ENCODE peak calls at places on chromosomes 3 and 15, in five cellular contexts. R is uterus, W is cardiac muscle cell, A is HCT116, Q is right lobe of liver. X is an unnamed sample.

GRCh38 chr3:71051893-71052687 is 531.4 kb downstream of the FOXP1 start:
- DNase-seq in A (no peak), Q (no peak), W (peak; percentile 67), R (no peak), X (no peak)

GRCh38 chr3:194756460-194757355 is 71.0 kb downstream of the FAM43A start:
- DNase-seq in R (peak; percentile 25), W (no peak), A (no peak), Q (no peak), X (no peak)

GRCh38 chr15:84979651-84980050 is 2.0 kb upstream of the PDE8A start:
- DNase-seq in W (no peak), R (no peak), Q (peak; percentile 63), A (no peak), X (no peak)

GRCh38 chr15:66496951-66497501 is 536 bp downstream of the SNAPC5 start:
- DNase-seq in R (peak; percentile 13), W (no peak), A (no peak), Q (no peak), X (no peak)

GRCh38 chr15:23564798-23565394 is 578 bp upstream of the MKRN3 start:
- DNase-seq in R (no peak), A (no peak), W (no peak), Q (no peak), X (no peak)

GRCh38 chr15:68431792-68432401 is at the start of gene ITGA11:
- DNase-seq in R (peak; percentile 87), A (no peak), Q (no peak), W (peak; percentile 67), X (no peak)

GRCh38 chr15:82810863-82811421 is 1.5 kb downstream of the WHAMM start:
- DNase-seq in R (no peak), W (no peak), A (no peak), Q (no peak), X (no peak)

GRCh38 chr3:181329024-181329423 is 339.5 kb upstream of the DNAJC19 start:
- DNase-seq in A (no peak), Q (no peak), R (no peak), W (no peak), X (no peak)

GRCh38 chr3:13025090-13025489 is 48.1 kb downstream of the IQSEC1 start:
- DNase-seq in Q (peak; percentile 37), R (no peak), A (peak; percentile 4), W (peak; percentile 54), X (no peak)

GRCh38 chr15:70588613-70589012 is 174.7 kb downstream of the UACA start:
- DNase-seq in W (no peak), Q (no peak), R (no peak), A (no peak), X (no peak)

GRCh38 chr3:61080737-61081445 is 170.4 kb downstream of the FHIT start:
- DNase-seq in A (no peak), W (no peak), R (no peak), Q (no peak), X (no peak)

GRCh38 chr3:57972421-57973111 is 35.7 kb upstream of the FLNB start:
- DNase-seq in Q (no peak), R (no peak), A (no peak), W (no peak), X (no peak)

GRCh38 chr3:143529018-143529478 is 319.2 kb downstream of the SLC9A9 start:
- DNase-seq in W (peak; percentile 73), Q (no peak), A (no peak), R (no peak), X (no peak)

GRCh38 chr3:190076138-190076537 is 44.6 kb downstream of the P3H2 start:
- DNase-seq in R (no peak), A (no peak), Q (no peak), W (peak; percentile 44), X (no peak)

GRCh38 chr3:127483902-127484591 is 106.5 kb downstream of the TPRA1 start:
- DNase-seq in Q (no peak), A (no peak), W (peak; percentile 57), R (peak; percentile 4), X (no peak)

GRCh38 chr3:123163146-123163545 is 38.6 kb upstream of the SEC22A start:
- DNase-seq in R (no peak), Q (no peak), A (no peak), W (no peak), X (no peak)

GRCh38 chr15:25508369-25509002 is 69.7 kb upstream of the UBE3A start:
- DNase-seq in W (peak; percentile 56), A (peak; percentile 1), R (no peak), Q (no peak), X (no peak)

GRCh38 chr3:174869448-174869847 is 10.3 kb downstream of the NAALADL2 start:
- DNase-seq in W (peak; percentile 29), A (no peak), Q (no peak), R (no peak), X (no peak)

GRCh38 chr3:61926913-61927312 is 365.5 kb downstream of the PTPRG start:
- DNase-seq in R (no peak), Q (no peak), A (no peak), W (peak; percentile 69), X (no peak)

GRCh38 chr3:152026033-152026556 is 152.7 kb downstream of the SUCNR1 start:
- DNase-seq in A (peak; percentile 62), R (no peak), W (peak; percentile 80), Q (no peak), X (peak; percentile 24)

GRCh38 chr15:43434436-43434835 is 58.5 kb downstream of the TP53BP1 start:
- DNase-seq in Q (no peak), R (no peak), W (no peak), A (no peak), X (no peak)

GRCh38 chr3:102464261-102464660 is 29.4 kb downstream of the ZPLD1 start:
- DNase-seq in A (no peak), W (no peak), R (no peak), Q (no peak), X (no peak)

GRCh38 chr3:58824285-58824684 is 157.7 kb upstream of the FAM3D start:
- DNase-seq in Q (peak; percentile 47), R (no peak), A (peak; percentile 42), W (peak; percentile 65), X (no peak)

GRCh38 chr15:33226559-33227181 is 32.2 kb upstream of the FMN1 start:
- DNase-seq in R (peak; percentile 14), W (peak; percentile 27), A (peak; percentile 70), Q (no peak), X (no peak)

GRCh38 chr15:63296195-63296594 is 18.8 kb downstream of the APH1B start:
- DNase-seq in W (no peak), A (no peak), Q (peak; percentile 61), R (no peak), X (no peak)

GRCh38 chr15:72787521-72787920 is 4.0 kb upstream of the ADPGK start:
- DNase-seq in A (no peak), R (no peak), W (no peak), Q (no peak), X (no peak)

GRCh38 chr15:98889930-98890695 is 117.5 kb downstream of the PGPEP1L start:
- DNase-seq in W (peak; percentile 63), R (no peak), A (no peak), Q (no peak), X (peak; percentile 91)

GRCh38 chr3:52487788-52488691 is 7.1 kb upstream of the STAB1 start:
- DNase-seq in A (no peak), W (no peak), R (no peak), Q (no peak), X (no peak)

GRCh38 chr3:143207338-143207961 is 87.9 kb downstream of the CHST2 start:
- DNase-seq in Q (no peak), W (peak; percentile 51), R (no peak), A (no peak), X (no peak)

GRCh38 chr3:42513121-42513520 is 10.7 kb downstream of the VIPR1 start:
- DNase-seq in R (no peak), A (no peak), Q (peak; percentile 19), W (no peak), X (no peak)
- H3K27ac ChIP-seq in R (no peak overlapping the region), A (no peak overlapping the region), Q (no peak overlapping the region), W (no peak overlapping the region), X (no peak overlapping the region)

GRCh38 chr15:92813440-92813839 is 86.7 kb upstream of the CHD2 start:
- DNase-seq in W (no peak), Q (no peak), A (no peak), R (no peak), X (no peak)

GRCh38 chr15:92818658-92819311 is 81.3 kb upstream of the CHD2 start:
- DNase-seq in W (no peak), A (no peak), Q (no peak), R (no peak), X (no peak)

GRCh38 chr15:92819312-92820232 is 80.6 kb upstream of the CHD2 start:
- DNase-seq in W (no peak), R (no peak), A (no peak), Q (no peak), X (no peak)

GRCh38 chr15:92820233-92821021 is 79.7 kb upstream of the CHD2 start:
- DNase-seq in W (peak; percentile 94), Q (peak; percentile 94), A (peak; percentile 83), R (peak; percentile 90), X (peak; percentile 63)

DNA sequence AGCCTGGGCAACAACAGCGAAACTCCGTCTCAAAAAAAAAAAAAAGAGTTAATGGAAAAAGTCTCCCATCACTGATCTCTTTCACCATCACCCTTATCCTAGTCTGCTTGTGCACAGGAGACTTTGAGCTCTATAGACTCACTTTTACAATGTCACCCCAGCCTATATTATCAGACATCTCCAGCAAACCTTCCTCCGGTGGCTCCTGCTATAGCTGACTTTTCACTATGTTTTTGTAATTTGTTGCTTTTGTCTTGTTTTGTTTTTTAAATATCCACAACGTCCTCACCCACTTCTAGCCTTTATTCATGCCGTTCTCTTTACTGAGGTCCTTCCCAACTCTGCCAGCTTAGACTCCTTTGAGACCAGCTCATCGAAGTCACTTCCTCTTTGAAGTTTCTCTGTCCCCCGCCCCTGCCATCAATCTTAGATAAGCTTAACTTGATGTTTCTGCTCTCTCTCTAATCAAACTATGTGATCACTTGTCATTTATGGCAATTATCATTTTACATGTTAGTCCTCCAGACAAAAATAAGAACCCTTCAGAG is 82.7 kb upstream of the CHD2 start:
- DNase-seq in Q (no peak), A (no peak), R (no peak), W (no peak), X (no peak)
- H3K27ac ChIP-seq in Q (no peak overlapping the region), A (no peak overlapping the region), R (no peak overlapping the region), W (peak overlapping the region; percentile 94), X (peak overlapping the region; percentile 94)

DNA sequence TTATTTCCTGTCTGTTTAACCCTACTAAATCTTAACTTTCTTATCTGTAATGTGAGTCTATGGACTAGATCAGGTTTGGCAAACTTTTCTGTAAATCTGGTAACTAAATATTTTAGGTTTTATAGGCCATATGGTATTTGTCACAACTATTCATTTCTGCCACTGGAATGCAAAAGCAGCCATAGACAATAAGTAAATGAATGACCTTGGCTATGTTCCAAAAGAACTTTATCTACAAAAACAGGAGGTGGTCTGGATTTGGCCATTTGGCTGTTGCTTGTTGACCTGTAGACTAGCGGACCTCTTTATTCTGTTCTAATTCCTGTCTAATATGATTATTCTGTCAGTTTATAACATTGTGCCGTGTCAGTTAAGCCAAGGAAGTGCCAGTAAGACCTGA is 314.2 kb downstream of the LPP start:
- DNase-seq in A (no peak), R (no peak), Q (no peak), W (peak; percentile 44), X (no peak)
- H3K27ac ChIP-seq in A (no peak overlapping the region), R (peak overlapping the region; percentile 58), Q (no peak overlapping the region), W (no peak overlapping the region), X (no peak overlapping the region)

DNA sequence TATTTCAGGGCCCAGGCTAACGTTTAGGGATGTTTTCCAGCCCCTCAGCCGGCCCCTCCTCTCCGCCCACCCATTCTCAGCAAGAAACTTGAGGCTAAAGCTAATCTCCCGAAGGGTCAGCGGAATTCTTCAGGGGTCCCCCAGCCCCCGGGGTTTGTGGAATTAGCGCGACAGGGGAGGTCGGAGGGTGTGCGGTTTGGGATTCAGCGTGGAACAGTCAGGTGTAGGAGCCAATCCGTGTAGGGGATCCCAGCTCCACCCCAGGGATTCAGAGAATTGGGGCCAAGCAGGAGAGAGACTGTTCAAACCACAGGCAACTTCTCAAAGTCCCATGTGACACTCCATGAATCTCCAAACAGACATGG is 1.7 kb downstream of the PTX3 start:
- DNase-seq in Q (no peak), W (peak; percentile 60), R (no peak), A (no peak), X (no peak)
- H3K27ac ChIP-seq in Q (no peak overlapping the region), W (no peak overlapping the region), R (no peak overlapping the region), A (no peak overlapping the region), X (no peak overlapping the region)

X was measured in epithelial cell of prostate.